ENCODE peak calls at places on chromosome 5, in four cellular contexts. H is H1, W is K562, M is HepG2. A is an unnamed sample.

GRCh38 chr5:74471875-74472274 is 168.7 kb downstream of the ENC1 start:
- DNase-seq in H (no peak), W (no peak), M (no peak), A (no peak)

GRCh38 chr5:55218966-55219365 is 8.1 kb downstream of the MCIDAS start:
- DNase-seq in M (no peak), W (no peak), H (no peak), A (no peak)

GRCh38 chr5:93497101-93497500 is 83.9 kb downstream of the NR2F1-AS1 start:
- DNase-seq in M (no peak), W (no peak), H (no peak), A (no peak)

GRCh38 chr5:158234323-158235158 is 375.6 kb upstream of the CLINT1 start:
- DNase-seq in M (no peak), W (no peak), H (no peak), A (no peak)

GRCh38 chr5:149837680-149838269 is 106.8 kb downstream of the PDE6A start:
- DNase-seq in H (peak; percentile 78), M (peak; percentile 54), W (peak; percentile 76), A (no peak)

GRCh38 chr5:130652178-130652577 is 512.9 kb downstream of the HINT1 start:
- DNase-seq in M (no peak), H (no peak), W (no peak), A (no peak)

GRCh38 chr5:72921886-72922285 is 34.0 kb upstream of the FCHO2 start:
- DNase-seq in W (no peak), H (no peak), M (no peak), A (no peak)

GRCh38 chr5:137016783-137017324 is 482.3 kb downstream of the SPOCK1 start:
- DNase-seq in W (no peak), M (no peak), H (no peak), A (no peak)

GRCh38 chr5:95907067-95907705 is 54.5 kb downstream of the ELL2 start:
- DNase-seq in H (no peak), W (no peak), M (no peak), A (no peak)
- TF ChIP-seq POLR2A in H (no peak), W (no peak), M (no peak), A (no peak)

DNA sequence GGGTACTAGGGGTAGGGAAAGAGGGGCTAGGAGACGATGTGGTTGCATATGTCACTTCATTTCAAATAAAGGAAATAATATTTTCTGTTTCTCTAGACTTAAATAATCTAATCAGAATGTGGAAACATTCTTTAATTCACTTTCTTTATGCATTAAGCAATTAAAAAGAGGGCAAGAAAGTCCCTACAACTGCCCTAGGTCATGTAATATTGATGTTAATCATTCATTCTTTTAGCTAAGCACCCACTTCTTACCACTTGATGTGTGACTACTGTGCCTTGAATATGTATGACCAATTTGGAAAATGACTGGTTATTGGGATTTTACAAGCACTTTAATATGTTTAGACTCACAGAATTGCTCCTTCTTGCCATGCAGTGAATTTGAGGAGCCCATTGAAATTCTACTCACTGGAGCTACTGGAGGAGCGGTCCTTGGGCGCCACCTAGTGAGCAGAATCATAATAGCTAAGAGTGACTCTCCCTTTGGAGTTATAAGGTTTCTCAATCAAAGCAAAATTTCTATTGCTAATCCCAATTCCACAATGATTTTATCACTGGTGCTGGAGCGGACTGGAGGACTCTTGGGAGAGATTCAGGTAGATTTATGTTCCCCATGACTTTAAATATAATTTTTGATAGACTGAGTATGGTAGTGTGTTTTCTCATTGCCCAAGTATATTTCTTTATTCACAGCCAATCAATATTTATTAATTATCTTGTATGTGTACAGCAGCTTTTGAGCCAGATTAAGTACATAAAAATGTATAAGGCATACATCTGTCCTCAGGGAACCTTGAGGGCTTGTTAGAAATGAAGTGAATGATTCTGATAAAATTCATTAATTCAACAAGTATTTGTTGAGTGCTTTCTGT is 225.1 kb downstream of the ADGRV1 start:
- DNase-seq in W (peak; percentile 81), H (peak; percentile 92), M (peak; percentile 44), A (peak; percentile 25)
- TF ChIP-seq CREB1 in W (no peak), H (no peak), M (no peak), A (no peak)

DNA sequence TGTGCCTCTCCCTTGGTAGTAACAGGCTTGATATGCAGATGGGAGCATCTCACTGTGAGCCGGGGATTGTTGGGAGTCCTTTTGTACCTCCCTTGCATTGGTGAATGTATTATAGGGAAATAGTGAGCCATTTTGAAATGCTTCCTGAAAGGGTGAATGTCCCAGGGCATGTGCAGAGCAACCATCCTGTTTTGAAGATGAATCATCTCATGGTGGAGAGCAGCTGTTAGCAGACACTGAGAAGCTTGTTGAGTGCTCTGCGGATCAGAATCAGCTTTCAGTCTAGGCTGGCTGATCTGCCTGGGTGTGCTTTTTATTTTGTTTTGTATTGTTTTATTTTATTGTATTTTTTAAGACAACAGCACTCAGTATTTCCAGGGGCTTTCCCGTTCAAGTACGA is 29.7 kb downstream of the SLC36A1 start:
- DNase-seq in W (no peak), M (no peak), H (no peak), A (no peak)
- TF ChIP-seq CEBPB in W (no peak), M (no peak), H (no peak), A (no peak)

GRCh38 chr5:100726116-100726515 is 177.0 kb downstream of the ST8SIA4 start:
- DNase-seq in W (no peak), M (no peak), H (no peak), A (no peak)

GRCh38 chr5:100731768-100732167 is 171.3 kb downstream of the ST8SIA4 start:
- DNase-seq in W (peak; percentile 2), H (no peak), M (no peak), A (peak; percentile 52)
- TF ChIP-seq POLR2A in W (no peak), H (no peak), M (no peak), A (no peak)

DNA sequence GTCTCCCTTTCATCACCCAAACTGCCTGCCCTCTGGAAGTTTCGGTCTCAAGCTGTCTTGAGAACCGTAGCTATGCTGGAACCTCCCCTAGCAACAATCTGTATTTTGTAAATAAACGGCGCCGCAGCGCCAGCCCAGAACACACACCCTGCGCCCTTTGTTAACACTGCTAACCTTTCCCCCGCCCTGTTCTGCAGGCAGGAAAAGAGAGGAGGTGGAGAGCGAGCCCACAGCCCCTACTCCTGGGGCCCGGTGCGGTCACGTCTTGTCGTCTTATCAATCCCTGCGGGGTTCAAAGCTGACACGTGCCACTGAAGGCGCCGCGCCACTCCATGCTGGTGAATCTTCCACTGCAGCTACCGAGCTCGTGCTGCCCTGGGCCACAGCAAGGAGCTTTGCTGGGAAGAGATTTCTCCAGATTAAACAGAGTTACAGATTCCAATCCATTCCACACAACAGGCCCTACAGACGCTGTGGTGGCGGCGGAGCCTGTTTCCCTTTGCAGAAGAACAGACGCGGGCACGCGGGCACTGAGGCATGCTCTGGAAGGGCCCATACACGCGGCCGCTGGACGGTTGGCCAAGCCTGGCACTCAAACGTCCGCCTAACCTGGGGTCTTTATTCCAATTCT is 25.3 kb downstream of the ZDHHC11B start:
- DNase-seq in H (no peak), W (peak; percentile 25), M (peak; percentile 81), A (no peak)
- TF ChIP-seq CREB1 in H (no peak), W (no peak), M (no peak), A (no peak)

GRCh38 chr5:110768138-110768845 is 29.5 kb downstream of the SLC25A46 start:
- DNase-seq in W (no peak), M (no peak), H (no peak), A (no peak)
- TF ChIP-seq CEBPB in W (no peak), M (no peak), H (no peak), A (no peak)

GRCh38 chr5:96590796-96591195 is 71.4 kb upstream of the CAST start:
- DNase-seq in M (no peak), W (no peak), H (no peak), A (no peak)
- TF ChIP-seq POLR2A in M (no peak), W (no peak), H (no peak), A (no peak)

GRCh38 chr5:50595199-50595598 is 71.2 kb upstream of the PARP8 start:
- DNase-seq in H (no peak), M (no peak), W (no peak), A (no peak)
- TF ChIP-seq CREB1 in H (no peak), M (no peak), W (no peak), A (no peak)

GRCh38 chr5:109173395-109173794 is 236.4 kb downstream of the PJA2 start:
- DNase-seq in W (no peak), H (no peak), M (no peak), A (no peak)
- TF ChIP-seq CEBPB in W (no peak), H (no peak), M (no peak), A (no peak)